ENCODE peak calls at places on chromosomes 16 and 17, in eight cellular contexts. S is heart right ventricle, R is colonic mucosa, U is prostate gland, K is GM06990, W is fibroblast of the aortic adventitia, V is cardiac fibroblast, N is lower lobe of right lung. C is an unnamed sample.

GRCh38 chr17:76382803-76383644 is 1.4 kb upstream of the SPHK1 start:
- DNase-seq in S (peak; percentile 55), R (peak; percentile 76), U (peak; percentile 69), K (peak; percentile 73), W (peak; percentile 63), V (peak; percentile 73), N (peak; percentile 66), C (peak; percentile 41)

GRCh38 chr16:14510581-14510938 is 119.5 kb downstream of the PARN start:
- DNase-seq in S (no peak), R (no peak), U (no peak), K (no peak), W (no peak), V (no peak), N (no peak), C (no peak)

GRCh38 chr16:47887496-47887895 is 268.3 kb downstream of the ABCC12 start:
- DNase-seq in S (no peak), R (no peak), U (no peak), K (no peak), W (peak; percentile 6), V (no peak), N (no peak), C (peak; percentile 66)

GRCh38 chr17:17514361-17514992 is 18.3 kb upstream of the RASD1 start:
- DNase-seq in S (no peak), R (no peak), U (no peak), K (no peak), W (no peak), V (no peak), N (no peak), C (no peak)

GRCh38 chr16:62829615-62830014 is 793.4 kb upstream of the CDH8 start:
- DNase-seq in S (no peak), R (no peak), U (no peak), K (peak; percentile 30), W (no peak), V (no peak), N (no peak), C (no peak)

GRCh38 chr17:19238167-19238505 is 970 bp downstream of the EPN2 start:
- DNase-seq in S (peak; percentile 38), R (peak; percentile 64), U (peak; percentile 46), K (peak; percentile 20), W (peak; percentile 23), V (no peak), N (peak; percentile 63), C (no peak)

GRCh38 chr16:67884684-67885083 is at the start of gene NRN1L:
- DNase-seq in S (peak; percentile 92), R (peak; percentile 77), U (peak; percentile 93), K (no peak), W (peak; percentile 85), V (peak; percentile 93), N (peak; percentile 86), C (peak; percentile 91)

GRCh38 chr17:83151056-83151441 is 71.6 kb downstream of the METRNL start:
- DNase-seq in S (no peak), R (no peak), U (no peak), K (no peak), W (no peak), V (no peak), N (no peak), C (no peak)

GRCh38 chr17:80805032-80805751 is 186.4 kb upstream of the CHMP6 start:
- DNase-seq in S (no peak), R (no peak), U (no peak), K (no peak), W (no peak), V (no peak), N (no peak), C (no peak)

GRCh38 chr17:80204626-80205468 is 15.3 kb downstream of the SGSH start:
- DNase-seq in S (no peak), R (no peak), U (no peak), K (no peak), W (no peak), V (no peak), N (no peak), C (no peak)

GRCh38 chr17:12349297-12349696 is 316.4 kb upstream of the MYOCD start:
- DNase-seq in S (no peak), R (no peak), U (no peak), K (no peak), W (no peak), V (no peak), N (no peak), C (peak; percentile 4)

GRCh38 chr17:47615766-47616424 is 33.8 kb upstream of the KPNB1 start:
- DNase-seq in S (no peak), R (no peak), U (no peak), K (no peak), W (peak; percentile 75), V (peak; percentile 69), N (no peak), C (peak; percentile 50)

GRCh38 chr17:44864831-44865230 is 17.1 kb downstream of the HIGD1B start:
- DNase-seq in S (no peak), R (no peak), U (no peak), K (no peak), W (no peak), V (no peak), N (no peak), C (no peak)

GRCh38 chr17:59893617-59894100 is 738 bp downstream of the RPS6KB1 start:
- DNase-seq in S (no peak), R (peak; percentile 47), U (no peak), K (no peak), W (peak; percentile 17), V (peak; percentile 20), N (no peak), C (peak; percentile 0)

GRCh38 chr17:43453331-43453812 is 30.4 kb upstream of the DHX8 start:
- DNase-seq in S (peak; percentile 42), R (peak; percentile 88), U (no peak), K (no peak), W (no peak), V (no peak), N (peak; percentile 56), C (no peak)

GRCh38 chr17:7220593-7221280 is 999 bp downstream of the ACADVL start:
- DNase-seq in S (no peak), R (peak; percentile 70), U (peak; percentile 79), K (peak; percentile 47), W (peak; percentile 64), V (peak; percentile 76), N (peak; percentile 76), C (peak; percentile 56)
- TF ChIP-seq CTCF in S (no peak), R (peak; percentile 48), U (no peak), K (peak; percentile 68), W (peak; percentile 54), V (peak; percentile 53), N (peak; percentile 48), C (peak; percentile 76)

DNA sequence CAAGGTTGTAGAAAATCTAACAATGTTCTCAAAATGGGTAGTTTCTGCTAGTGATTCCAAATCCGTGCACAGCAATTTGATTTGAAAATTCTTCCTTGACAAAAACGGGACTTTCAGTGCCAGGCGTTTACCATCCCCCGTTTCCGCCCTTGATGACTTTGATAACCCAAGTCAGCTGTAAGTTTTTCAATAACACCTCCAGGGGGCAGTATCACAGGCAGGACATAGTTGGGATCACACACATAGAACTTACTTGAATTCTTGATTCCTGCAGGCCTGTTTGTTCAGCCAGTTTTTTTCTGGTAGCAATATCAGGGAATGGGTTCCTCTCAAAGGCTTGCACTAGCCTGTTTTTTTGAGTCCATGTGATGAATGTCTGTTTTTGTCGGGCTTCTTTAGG is 5.6 kb downstream of the DUXB start:
- DNase-seq in S (no peak), R (no peak), U (no peak), K (no peak), W (peak; percentile 7), V (no peak), N (no peak), C (no peak)
- TF ChIP-seq CTCF in S (no peak), R (no peak), U (no peak), K (peak; percentile 25), W (peak; percentile 17), V (no peak), N (no peak), C (peak; percentile 55)

GRCh38 chr16:10123141-10123540 is 59.1 kb downstream of the GRIN2A start:
- DNase-seq in S (no peak), R (no peak), U (no peak), K (no peak), W (peak; percentile 39), V (no peak), N (no peak), C (peak; percentile 42)

GRCh38 chr16:10120953-10121352 is 61.3 kb downstream of the GRIN2A start:
- DNase-seq in S (no peak), R (no peak), U (no peak), K (no peak), W (no peak), V (no peak), N (no peak), C (peak; percentile 19)

GRCh38 chr16:10122026-10122425 is 60.2 kb downstream of the GRIN2A start:
- DNase-seq in S (no peak), R (no peak), U (no peak), K (no peak), W (no peak), V (no peak), N (no peak), C (no peak)

GRCh38 chr16:10121496-10121895 is 60.7 kb downstream of the GRIN2A start:
- DNase-seq in S (no peak), R (no peak), U (no peak), K (no peak), W (peak; percentile 78), V (no peak), N (no peak), C (peak; percentile 76)

GRCh38 chr16:10122546-10122945 is 59.7 kb downstream of the GRIN2A start:
- DNase-seq in S (no peak), R (no peak), U (no peak), K (no peak), W (no peak), V (no peak), N (no peak), C (no peak)
- TF ChIP-seq CTCF in S (peak; percentile 15), R (no peak), U (no peak), K (peak; percentile 31), W (peak; percentile 39), V (peak; percentile 39), N (no peak), C (peak; percentile 73)

DNA sequence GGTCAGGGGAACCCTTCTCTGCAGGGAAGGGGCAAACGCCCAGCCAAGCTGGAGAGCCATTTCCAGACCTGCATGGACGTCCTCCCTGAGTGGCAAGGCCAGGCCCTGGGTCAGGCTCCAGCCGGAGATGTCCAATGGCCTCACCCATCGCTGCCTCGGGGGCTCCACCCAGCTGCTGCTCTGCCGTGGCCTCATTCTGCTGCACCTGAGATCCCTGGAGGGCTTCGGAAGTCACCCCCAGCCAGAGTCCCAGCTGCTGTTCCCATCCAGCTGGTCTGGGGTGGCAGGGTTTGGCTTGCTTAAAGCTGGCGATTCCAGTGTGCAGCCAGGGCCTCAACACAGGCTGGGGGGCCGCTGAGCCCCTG is 190.0 kb upstream of the GSE1 start:
- DNase-seq in S (no peak), R (no peak), U (no peak), K (no peak), W (no peak), V (no peak), N (no peak), C (no peak)
- TF ChIP-seq CTCF in S (no peak), R (no peak), U (no peak), K (no peak), W (no peak), V (no peak), N (no peak), C (no peak)

C was measured in HFFc6.